ENCODE peak calls at places on chromosomes 6 and 20, in nine cellular contexts. One of them, this sample, is unnamed.

GRCh38 chr6:114108119-114109002 is 137.4 kb upstream of the HDAC2 start:
- DNase-seq in tibial nerve: peak; percentile 45
- DNase-seq in GM12878: no peak
- DNase-seq in sigmoid colon: peak; percentile 50
- DNase-seq in lower leg skin: peak; percentile 30
- DNase-seq in transverse colon: peak; percentile 56
- DNase-seq in heart left ventricle: peak; percentile 58
- DNase-seq in body of pancreas: peak; percentile 68
- DNase-seq in uterus: peak; percentile 20
- DNase-seq in this sample: peak; percentile 23

GRCh38 chr20:38023181-38024085 is 9.8 kb downstream of the TTI1 start:
- DNase-seq in lower leg skin: no peak
- DNase-seq in uterus: no peak
- DNase-seq in body of pancreas: no peak
- DNase-seq in sigmoid colon: no peak
- DNase-seq in heart left ventricle: no peak
- DNase-seq in GM12878: no peak
- DNase-seq in tibial nerve: no peak
- DNase-seq in transverse colon: no peak
- DNase-seq in this sample: no peak

GRCh38 chr20:36571564-36572504 is 1.6 kb upstream of the TGIF2 start:
- DNase-seq in GM12878: no peak
- DNase-seq in lower leg skin: no peak
- DNase-seq in transverse colon: no peak
- DNase-seq in heart left ventricle: no peak
- DNase-seq in sigmoid colon: no peak
- DNase-seq in body of pancreas: no peak
- DNase-seq in tibial nerve: no peak
- DNase-seq in uterus: no peak
- DNase-seq in this sample: no peak

GRCh38 chr6:170114956-170115855 is 175.7 kb downstream of the DLL1 start:
- DNase-seq in lower leg skin: no peak
- DNase-seq in heart left ventricle: peak; percentile 33
- DNase-seq in tibial nerve: no peak
- DNase-seq in transverse colon: no peak
- DNase-seq in GM12878: no peak
- DNase-seq in sigmoid colon: peak; percentile 57
- DNase-seq in uterus: peak; percentile 18
- DNase-seq in body of pancreas: peak; percentile 18
- DNase-seq in this sample: no peak

GRCh38 chr6:163402616-163403015 is 11.9 kb upstream of the QKI start:
- DNase-seq in heart left ventricle: no peak
- DNase-seq in GM12878: no peak
- DNase-seq in lower leg skin: no peak
- DNase-seq in uterus: no peak
- DNase-seq in body of pancreas: no peak
- DNase-seq in transverse colon: no peak
- DNase-seq in sigmoid colon: no peak
- DNase-seq in tibial nerve: no peak
- DNase-seq in this sample: no peak

GRCh38 chr6:170404036-170404435 is 97.5 kb downstream of the FAM120B start:
- DNase-seq in heart left ventricle: no peak
- DNase-seq in lower leg skin: no peak
- DNase-seq in sigmoid colon: no peak
- DNase-seq in body of pancreas: no peak
- DNase-seq in transverse colon: no peak
- DNase-seq in tibial nerve: no peak
- DNase-seq in uterus: no peak
- DNase-seq in GM12878: no peak
- DNase-seq in this sample: no peak

GRCh38 chr6:30769088-30769852 is 24.9 kb upstream of the IER3 start:
- DNase-seq in transverse colon: peak; percentile 54
- DNase-seq in sigmoid colon: peak; percentile 91
- DNase-seq in uterus: peak; percentile 83
- DNase-seq in heart left ventricle: no peak
- DNase-seq in GM12878: no peak
- DNase-seq in body of pancreas: peak; percentile 70
- DNase-seq in tibial nerve: no peak
- DNase-seq in lower leg skin: no peak
- DNase-seq in this sample: peak; percentile 76

GRCh38 chr20:4688342-4688741 is 33.4 kb upstream of the PRND start:
- DNase-seq in body of pancreas: no peak
- DNase-seq in sigmoid colon: no peak
- DNase-seq in transverse colon: no peak
- DNase-seq in heart left ventricle: no peak
- DNase-seq in GM12878: no peak
- DNase-seq in tibial nerve: no peak
- DNase-seq in uterus: no peak
- DNase-seq in lower leg skin: no peak
- DNase-seq in this sample: no peak

GRCh38 chr6:52640170-52640569 is 30.7 kb upstream of the TMEM14A start:
- DNase-seq in transverse colon: no peak
- DNase-seq in body of pancreas: peak; percentile 17
- DNase-seq in sigmoid colon: no peak
- DNase-seq in heart left ventricle: no peak
- DNase-seq in uterus: no peak
- DNase-seq in GM12878: no peak
- DNase-seq in tibial nerve: no peak
- DNase-seq in lower leg skin: no peak
- DNase-seq in this sample: no peak

GRCh38 chr20:46073443-46073842 is 16.3 kb downstream of the NCOA5 start:
- DNase-seq in heart left ventricle: no peak
- DNase-seq in sigmoid colon: no peak
- DNase-seq in uterus: no peak
- DNase-seq in lower leg skin: no peak
- DNase-seq in GM12878: no peak
- DNase-seq in body of pancreas: no peak
- DNase-seq in tibial nerve: no peak
- DNase-seq in transverse colon: no peak
- DNase-seq in this sample: no peak

GRCh38 chr6:32970413-32971244 is 2.2 kb downstream of the BRD2 start:
- DNase-seq in transverse colon: peak; percentile 90
- DNase-seq in GM12878: peak; percentile 61
- DNase-seq in tibial nerve: peak; percentile 77
- DNase-seq in lower leg skin: peak; percentile 87
- DNase-seq in uterus: peak; percentile 92
- DNase-seq in heart left ventricle: peak; percentile 95
- DNase-seq in body of pancreas: peak; percentile 90
- DNase-seq in sigmoid colon: peak; percentile 96
- DNase-seq in this sample: peak; percentile 38

GRCh38 chr6:25442898-25443297 is 163.7 kb downstream of the CARMIL1 start:
- DNase-seq in sigmoid colon: no peak
- DNase-seq in body of pancreas: no peak
- DNase-seq in lower leg skin: no peak
- DNase-seq in heart left ventricle: no peak
- DNase-seq in GM12878: no peak
- DNase-seq in transverse colon: no peak
- DNase-seq in uterus: no peak
- DNase-seq in tibial nerve: no peak
- DNase-seq in this sample: no peak

GRCh38 chr6:37100740-37101139 is 69.2 kb upstream of the PIM1 start:
- DNase-seq in heart left ventricle: no peak
- DNase-seq in uterus: no peak
- DNase-seq in lower leg skin: no peak
- DNase-seq in body of pancreas: no peak
- DNase-seq in tibial nerve: no peak
- DNase-seq in GM12878: no peak
- DNase-seq in transverse colon: no peak
- DNase-seq in sigmoid colon: no peak
- DNase-seq in this sample: no peak

GRCh38 chr6:34573567-34574183 is 17.5 kb upstream of the SPDEF start:
- DNase-seq in heart left ventricle: peak; percentile 48
- DNase-seq in sigmoid colon: no peak
- DNase-seq in transverse colon: peak; percentile 34
- DNase-seq in body of pancreas: no peak
- DNase-seq in uterus: no peak
- DNase-seq in lower leg skin: no peak
- DNase-seq in tibial nerve: no peak
- DNase-seq in GM12878: no peak
- DNase-seq in this sample: no peak

GRCh38 chr6:167576798-167577528 is 249.7 kb upstream of the AFDN start:
- DNase-seq in tibial nerve: no peak
- DNase-seq in transverse colon: no peak
- DNase-seq in heart left ventricle: no peak
- DNase-seq in lower leg skin: no peak
- DNase-seq in uterus: no peak
- DNase-seq in GM12878: no peak
- DNase-seq in sigmoid colon: peak; percentile 49
- DNase-seq in body of pancreas: no peak
- DNase-seq in this sample: no peak

GRCh38 chr6:54876871-54877270 is 30.3 kb downstream of the FAM83B start:
- DNase-seq in tibial nerve: no peak
- DNase-seq in heart left ventricle: no peak
- DNase-seq in body of pancreas: no peak
- DNase-seq in lower leg skin: no peak
- DNase-seq in sigmoid colon: no peak
- DNase-seq in GM12878: no peak
- DNase-seq in uterus: no peak
- DNase-seq in transverse colon: no peak
- DNase-seq in this sample: no peak

GRCh38 chr20:3785240-3786125 is 1.1 kb downstream of the CENPB start:
- DNase-seq in transverse colon: no peak
- DNase-seq in sigmoid colon: no peak
- DNase-seq in heart left ventricle: no peak
- DNase-seq in uterus: no peak
- DNase-seq in tibial nerve: no peak
- DNase-seq in body of pancreas: no peak
- DNase-seq in lower leg skin: no peak
- DNase-seq in GM12878: no peak
- DNase-seq in this sample: no peak

GRCh38 chr20:63626424-63627128 is at the start of gene GMEB2:
- DNase-seq in lower leg skin: peak; percentile 47
- DNase-seq in body of pancreas: peak; percentile 79
- DNase-seq in heart left ventricle: peak; percentile 90
- DNase-seq in sigmoid colon: peak; percentile 90
- DNase-seq in transverse colon: peak; percentile 76
- DNase-seq in uterus: peak; percentile 78
- DNase-seq in tibial nerve: peak; percentile 53
- DNase-seq in GM12878: no peak
- DNase-seq in this sample: peak; percentile 80
- TF ChIP-seq POLR2A in lower leg skin: no peak
- TF ChIP-seq POLR2A in body of pancreas: peak; percentile 16
- TF ChIP-seq POLR2A in heart left ventricle: no peak
- TF ChIP-seq POLR2A in sigmoid colon: peak; percentile 16
- TF ChIP-seq POLR2A in transverse colon: peak; percentile 23
- TF ChIP-seq POLR2A in uterus: peak; percentile 21
- TF ChIP-seq POLR2A in tibial nerve: peak; percentile 43
- TF ChIP-seq POLR2A in GM12878: peak; percentile 73
- TF ChIP-seq POLR2A in this sample: peak; percentile 68

DNA sequence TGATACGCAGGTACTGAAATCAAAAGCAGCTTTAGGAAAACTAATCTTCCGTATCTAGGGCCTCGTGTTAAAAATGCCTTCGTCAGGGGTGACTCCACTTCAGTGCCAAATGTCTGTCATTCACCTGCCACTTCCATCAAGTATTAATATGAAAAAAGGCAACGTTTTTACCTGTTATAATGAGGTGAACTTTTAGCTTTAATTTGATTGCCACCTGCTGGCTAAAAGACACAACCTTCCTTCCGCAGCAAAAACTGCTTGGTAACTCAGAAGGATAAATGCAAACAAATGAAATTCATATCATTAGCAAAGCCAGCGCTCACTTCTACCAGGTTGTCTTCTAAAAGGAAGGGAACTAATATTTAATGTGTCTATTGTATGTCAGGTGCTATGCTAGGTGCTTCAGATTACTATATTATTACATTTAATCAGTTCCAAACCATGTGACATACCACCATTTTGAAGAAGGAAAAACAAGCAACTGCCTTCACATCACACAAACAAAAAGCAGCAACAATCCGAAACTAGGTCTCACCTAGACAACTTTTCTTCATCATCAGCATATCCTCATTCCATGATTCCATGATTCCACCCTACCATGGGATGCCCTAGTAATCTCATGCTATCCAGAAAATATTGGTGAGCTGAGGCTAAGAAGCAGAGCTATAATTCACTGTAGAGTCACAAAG is 20.6 kb upstream of the ARHGAP18 start:
- DNase-seq in lower leg skin: no peak
- DNase-seq in transverse colon: no peak
- DNase-seq in uterus: no peak
- DNase-seq in body of pancreas: peak; percentile 34
- DNase-seq in tibial nerve: no peak
- DNase-seq in sigmoid colon: no peak
- DNase-seq in heart left ventricle: no peak
- DNase-seq in GM12878: no peak
- DNase-seq in this sample: no peak
- TF ChIP-seq POLR2A in lower leg skin: no peak
- TF ChIP-seq POLR2A in transverse colon: no peak
- TF ChIP-seq POLR2A in uterus: no peak
- TF ChIP-seq POLR2A in body of pancreas: no peak
- TF ChIP-seq POLR2A in tibial nerve: no peak
- TF ChIP-seq POLR2A in sigmoid colon: no peak
- TF ChIP-seq POLR2A in heart left ventricle: no peak
- TF ChIP-seq POLR2A in GM12878: no peak
- TF ChIP-seq POLR2A in this sample: no peak

DNA sequence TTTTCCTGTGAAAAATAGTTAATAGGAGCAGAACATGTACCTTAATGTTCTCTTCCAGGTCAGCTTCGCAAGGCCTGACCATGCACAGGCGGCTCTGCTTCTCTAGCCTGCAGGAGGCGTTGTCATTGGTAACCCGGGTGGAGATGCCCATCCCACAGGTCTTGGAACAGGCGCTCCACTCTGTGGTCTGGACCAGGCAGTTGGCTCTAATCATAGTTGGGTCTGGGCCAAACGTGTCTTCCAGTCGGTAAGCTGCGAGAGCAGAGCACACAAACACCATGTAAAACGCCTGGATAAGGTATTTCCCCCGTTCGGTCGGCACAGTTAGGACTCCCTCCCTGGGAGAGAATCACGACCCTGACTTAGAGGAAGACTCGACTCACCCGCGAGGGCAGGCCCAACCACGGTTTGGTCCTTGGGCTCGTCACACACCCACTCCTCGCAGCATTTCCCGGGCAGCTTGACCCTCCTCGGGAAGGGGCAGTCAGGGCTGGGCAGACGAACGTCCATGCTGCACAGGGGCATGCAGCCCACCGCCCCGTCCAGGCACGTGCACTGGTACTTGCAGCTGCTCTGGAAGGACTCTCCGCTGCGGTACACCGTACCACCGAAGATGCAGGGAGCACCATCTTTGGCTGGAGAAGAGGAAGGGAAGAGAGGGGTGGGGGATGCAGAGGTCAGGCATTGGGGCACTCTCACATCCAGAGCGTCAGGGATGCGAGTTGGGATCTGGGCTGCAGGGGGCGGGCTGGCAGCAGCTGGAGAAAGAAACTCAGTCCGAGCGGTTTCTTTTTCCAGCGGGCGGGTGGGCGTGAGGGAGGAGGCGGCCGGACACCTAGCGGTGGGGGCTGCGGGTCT is 1.0 kb downstream of the CCN2 start:
- DNase-seq in sigmoid colon: peak; percentile 92
- DNase-seq in uterus: peak; percentile 82
- DNase-seq in transverse colon: peak; percentile 83
- DNase-seq in heart left ventricle: peak; percentile 80
- DNase-seq in lower leg skin: peak; percentile 56
- DNase-seq in GM12878: no peak
- DNase-seq in tibial nerve: peak; percentile 52
- DNase-seq in body of pancreas: peak; percentile 83
- DNase-seq in this sample: no peak
- TF ChIP-seq POLR2A in sigmoid colon: no peak
- TF ChIP-seq POLR2A in uterus: no peak
- TF ChIP-seq POLR2A in transverse colon: peak; percentile 1
- TF ChIP-seq POLR2A in heart left ventricle: no peak
- TF ChIP-seq POLR2A in lower leg skin: no peak
- TF ChIP-seq POLR2A in GM12878: no peak
- TF ChIP-seq POLR2A in tibial nerve: no peak
- TF ChIP-seq POLR2A in body of pancreas: no peak
- TF ChIP-seq POLR2A in this sample: peak; percentile 69

GRCh38 chr20:14337400-14338171 is at the start of gene FLRT3:
- DNase-seq in tibial nerve: peak; percentile 55
- DNase-seq in heart left ventricle: no peak
- DNase-seq in uterus: peak; percentile 69
- DNase-seq in GM12878: peak; percentile 70
- DNase-seq in body of pancreas: peak; percentile 92
- DNase-seq in lower leg skin: peak; percentile 71
- DNase-seq in sigmoid colon: peak; percentile 88
- DNase-seq in transverse colon: peak; percentile 79
- DNase-seq in this sample: peak; percentile 30
- TF ChIP-seq POLR2A in tibial nerve: peak; percentile 58
- TF ChIP-seq POLR2A in heart left ventricle: no peak
- TF ChIP-seq POLR2A in uterus: peak; percentile 89
- TF ChIP-seq POLR2A in GM12878: no peak
- TF ChIP-seq POLR2A in body of pancreas: peak; percentile 91
- TF ChIP-seq POLR2A in lower leg skin: no peak
- TF ChIP-seq POLR2A in sigmoid colon: peak; percentile 66
- TF ChIP-seq POLR2A in transverse colon: peak; percentile 73
- TF ChIP-seq POLR2A in this sample: no peak